ENCODE peak calls at places on chromosome 5, in nine cellular contexts. U, D, W, V, Q, L, C, O and N are unnamed samples.

GRCh38 chr5:84599964-84600363 is 215.3 kb upstream of the EDIL3 start:
- DNase-seq in D (no peak), V (no peak), C (no peak), L (no peak), U (no peak), W (no peak), O (no peak), Q (no peak), N (no peak)

GRCh38 chr5:146877178-146877681 is 1.3 kb downstream of the PPP2R2B start:
- DNase-seq in C (no peak), V (no peak), U (peak; percentile 7), O (peak; percentile 54), Q (no peak), D (no peak), L (peak; percentile 14), W (no peak), N (peak; percentile 53)

GRCh38 chr5:31153523-31153922 is 40.0 kb upstream of the CDH6 start:
- DNase-seq in V (peak; percentile 43), U (no peak), D (no peak), C (no peak), W (no peak), Q (no peak), O (no peak), L (no peak), N (no peak)

GRCh38 chr5:15285901-15286583 is 213.9 kb upstream of the FBXL7 start:
- DNase-seq in V (no peak), D (no peak), C (no peak), L (no peak), W (no peak), O (no peak), U (no peak), Q (no peak), N (peak; percentile 10)

GRCh38 chr5:137760294-137761019 is 6.3 kb upstream of the HNRNPA0 start:
- DNase-seq in V (peak; percentile 8), Q (no peak), U (no peak), W (no peak), L (no peak), O (no peak), C (no peak), D (no peak), N (no peak)

GRCh38 chr5:78797945-78798731 is 149.6 kb upstream of the LHFPL2 start:
- DNase-seq in Q (no peak), O (no peak), C (no peak), L (no peak), D (no peak), W (no peak), V (no peak), U (no peak), N (no peak)

GRCh38 chr5:113294341-113295110 is 140.3 kb downstream of the TSSK1B start:
- DNase-seq in U (no peak), Q (no peak), L (peak; percentile 42), D (peak; percentile 79), O (peak; percentile 85), C (peak; percentile 73), V (peak; percentile 83), W (peak; percentile 37), N (peak; percentile 82)

GRCh38 chr5:154312000-154312399 is 121.5 kb downstream of the GALNT10 start:
- DNase-seq in U (no peak), C (no peak), W (no peak), Q (no peak), D (no peak), L (no peak), O (no peak), V (no peak), N (no peak)

GRCh38 chr5:4862500-4862899 is 277.6 kb upstream of the ADAMTS16 start:
- DNase-seq in O (peak; percentile 60), Q (no peak), W (no peak), C (no peak), U (peak; percentile 33), L (peak; percentile 94), D (peak; percentile 16), V (peak; percentile 59), N (peak; percentile 27)

GRCh38 chr5:13640270-13640669 is 304.2 kb downstream of the DNAH5 start:
- DNase-seq in U (no peak), W (no peak), L (no peak), O (no peak), D (no peak), Q (no peak), V (peak; percentile 34), C (no peak), N (no peak)